ENCODE peak calls at places on chromosomes 3 and 15, in ten cellular contexts. Z, T, E, Q, K, N, I, Y, S and F are unnamed samples.
A peak's percentile ranks its signal among the peaks of the same experiment; 100 is the strongest.

GRCh38 chr3:148400754-148401153 is 296.9 kb upstream of the AGTR1 start:
- DNase-seq in I (no peak), K (no peak), S (no peak), Q (no peak), N (peak; percentile 30), Z (no peak), T (no peak), E (no peak), Y (no peak), F (no peak)

GRCh38 chr3:112327371-112327951 is 5.5 kb upstream of the CD200 start:
- DNase-seq in E (peak; percentile 53), Y (no peak), K (peak; percentile 11), Q (peak; percentile 69), Z (peak; percentile 83), S (no peak), I (no peak), T (no peak), N (peak; percentile 87), F (peak; percentile 74)

GRCh38 chr3:87041191-87041590 is 50.2 kb upstream of the VGLL3 start:
- DNase-seq in T (no peak), Q (peak; percentile 48), N (no peak), I (no peak), Y (no peak), Z (no peak), K (no peak), S (no peak), E (no peak), F (no peak)

GRCh38 chr3:190094201-190094718 is 26.4 kb downstream of the P3H2 start:
- DNase-seq in S (no peak), Q (no peak), K (no peak), E (peak; percentile 84), N (peak; percentile 72), Z (no peak), I (no peak), Y (no peak), T (no peak), F (no peak)

GRCh38 chr3:4514321-4514720 is 21.2 kb downstream of the ITPR1 start:
- DNase-seq in Z (no peak), S (no peak), Q (no peak), N (no peak), E (no peak), T (no peak), I (no peak), Y (no peak), K (no peak), F (no peak)

GRCh38 chr15:71715914-71716313 is 94.4 kb upstream of the NR2E3 start:
- DNase-seq in N (no peak), S (no peak), I (no peak), Z (no peak), E (no peak), Y (no peak), K (no peak), T (no peak), Q (no peak), F (no peak)

GRCh38 chr15:92158426-92158825 is 235.3 kb upstream of the ST8SIA2 start:
- DNase-seq in T (no peak), E (peak; percentile 44), Q (peak; percentile 71), Y (no peak), K (peak; percentile 69), S (peak; percentile 60), I (no peak), N (no peak), Z (no peak), F (no peak)

GRCh38 chr15:99168601-99169580 is 64.0 kb downstream of the SYNM start:
- DNase-seq in T (no peak), Q (no peak), S (no peak), K (no peak), N (no peak), E (no peak), Y (no peak), I (no peak), Z (peak; percentile 12), F (peak; percentile 55)

GRCh38 chr3:195596648-195597628 is 13.2 kb upstream of the APOD start:
- DNase-seq in K (no peak), Y (no peak), T (no peak), I (no peak), E (no peak), S (no peak), Z (no peak), Q (no peak), N (peak; percentile 53), F (peak; percentile 13)

GRCh38 chr3:195591220-195591619 is 7.5 kb upstream of the APOD start:
- DNase-seq in Q (no peak), T (peak; percentile 66), S (no peak), Z (no peak), K (no peak), E (no peak), Y (no peak), I (no peak), N (no peak), F (no peak)

GRCh38 chr3:195597848-195598247 is 14.1 kb upstream of the APOD start:
- DNase-seq in I (no peak), K (no peak), S (no peak), E (no peak), T (peak; percentile 59), Q (no peak), N (peak; percentile 78), Z (no peak), Y (no peak), F (no peak)

GRCh38 chr3:195591852-195592251 is 8.1 kb upstream of the APOD start:
- DNase-seq in Y (no peak), I (no peak), Z (no peak), T (peak; percentile 84), N (no peak), S (no peak), E (no peak), K (no peak), Q (no peak), F (no peak)

GRCh38 chr3:195595778-195596531 is 12.2 kb upstream of the APOD start:
- DNase-seq in N (no peak), T (no peak), Y (no peak), S (no peak), E (no peak), K (no peak), Z (no peak), Q (no peak), I (no peak), F (no peak)
- H3K4me3 ChIP-seq in N (no peak overlapping the region), T (no peak overlapping the region), Y (no peak overlapping the region), S (no peak overlapping the region), E (no peak overlapping the region), K (no peak overlapping the region), Z (no peak overlapping the region), Q (no peak overlapping the region), I (no peak overlapping the region), F (no peak overlapping the region)

GRCh38 chr3:62951037-62951613 is 75.9 kb upstream of the CADPS start:
- DNase-seq in Q (no peak), E (no peak), Y (no peak), I (no peak), Z (no peak), N (no peak), K (no peak), S (peak; percentile 59), T (no peak), F (no peak)

GRCh38 chr3:62950227-62950626 is 75.0 kb upstream of the CADPS start:
- DNase-seq in S (no peak), Y (no peak), I (no peak), Z (no peak), Q (no peak), T (no peak), E (no peak), N (no peak), K (no peak), F (no peak)

GRCh38 chr3:62955126-62955525 is 79.9 kb upstream of the CADPS start:
- DNase-seq in Z (no peak), Y (no peak), E (no peak), Q (no peak), N (no peak), S (no peak), I (no peak), K (no peak), T (no peak), F (no peak)

GRCh38 chr3:62956411-62956810 is 81.2 kb upstream of the CADPS start:
- DNase-seq in S (no peak), Q (no peak), I (no peak), Y (no peak), T (no peak), E (no peak), K (no peak), Z (no peak), N (no peak), F (no peak)

DNA sequence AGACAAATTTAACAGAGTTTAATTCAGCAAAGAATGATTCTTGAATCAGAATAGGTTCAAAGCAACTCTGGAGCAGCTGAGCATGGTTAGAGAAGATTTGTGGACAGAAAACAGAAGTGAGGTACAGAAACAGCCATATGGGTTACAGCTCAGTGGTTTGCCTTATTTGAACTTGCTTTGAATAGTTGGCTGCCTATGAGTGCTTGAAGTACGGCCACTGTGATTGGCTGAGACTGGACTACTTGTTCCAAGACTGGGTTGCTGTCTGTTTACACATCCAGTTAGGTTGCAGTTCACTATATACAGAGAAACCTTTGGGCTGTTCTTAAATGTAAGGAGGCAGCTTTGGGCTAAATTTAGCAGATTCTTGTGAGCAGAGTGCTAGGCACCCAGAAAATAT is 79.4 kb upstream of the CADPS start:
- DNase-seq in N (no peak), Q (no peak), K (no peak), S (no peak), I (no peak), E (peak; percentile 36), Y (no peak), Z (peak; percentile 72), T (no peak), F (peak; percentile 2)
- H3K4me3 ChIP-seq in N (no peak overlapping the region), Q (no peak overlapping the region), K (no peak overlapping the region), S (no peak overlapping the region), I (no peak overlapping the region), E (no peak overlapping the region), Y (no peak overlapping the region), Z (no peak overlapping the region), T (no peak overlapping the region), F (no peak overlapping the region)

GRCh38 chr15:40925863-40926658 is 3.1 kb upstream of the DLL4 start:
- DNase-seq in S (no peak), T (no peak), Q (no peak), Y (no peak), N (no peak), I (peak; percentile 69), E (peak; percentile 23), Z (no peak), K (peak; percentile 40), F (peak; percentile 83)

GRCh38 chr15:40928351-40928974 is 677 bp upstream of the DLL4 start:
- DNase-seq in E (no peak), N (no peak), T (no peak), S (no peak), K (peak; percentile 26), I (peak; percentile 73), Y (no peak), Z (no peak), Q (peak; percentile 64), F (no peak)

GRCh38 chr15:40928975-40929729 is at the start of gene DLL4:
- DNase-seq in Q (peak; percentile 77), N (no peak), Z (no peak), I (peak; percentile 87), Y (peak; percentile 72), K (peak; percentile 72), T (peak; percentile 79), E (peak; percentile 41), S (no peak), F (peak; percentile 88)

GRCh38 chr15:40926659-40927496 is 2.3 kb upstream of the DLL4 start:
- DNase-seq in E (no peak), Z (no peak), N (no peak), T (no peak), S (no peak), I (peak; percentile 58), Q (no peak), K (no peak), Y (no peak), F (no peak)

GRCh38 chr15:40927497-40928346 is 1.4 kb upstream of the DLL4 start:
- DNase-seq in E (no peak), Y (no peak), T (no peak), Q (no peak), I (peak; percentile 65), K (no peak), N (no peak), S (no peak), Z (no peak), F (peak; percentile 71)
- H3K4me3 ChIP-seq in E (no peak overlapping the region), Y (peak overlapping the region; percentile 55), T (peak overlapping the region; percentile 66), Q (peak overlapping the region; percentile 76), I (peak overlapping the region; percentile 50), K (peak overlapping the region; percentile 77), N (peak overlapping the region; percentile 12), S (no peak overlapping the region), Z (peak overlapping the region; percentile 42), F (no peak overlapping the region)

GRCh38 chr15:31329640-31330010 is 3.0 kb downstream of the KLF13 start:
- DNase-seq in N (no peak), K (no peak), Z (no peak), T (peak; percentile 52), Y (no peak), E (no peak), Q (no peak), S (no peak), I (peak; percentile 55), F (no peak)
- H3K4me3 ChIP-seq in N (peak overlapping the region; percentile 69), K (no peak overlapping the region), Z (peak overlapping the region; percentile 81), T (peak overlapping the region; percentile 79), Y (no peak overlapping the region), E (peak overlapping the region; percentile 90), Q (peak overlapping the region; percentile 78), S (no peak overlapping the region), I (peak overlapping the region; percentile 95), F (peak overlapping the region; percentile 0)